ENCODE peak calls at places on chromosomes 3 and 15, in five cellular contexts. G is fibroblast of the aortic adventitia; V is IMR-90; E is T-helper 9 cell; H is activated T-helper 1 cell treated with anti-CD3 and anti-CD28 coated beads, Interleukin-12 subunit alpha, Interleukin-12 subunit beta, Interleukin-2, Interleukin-4 antibody, amounts not matched to agents 30 ng/mL and 10 ng/mL and 1 ng/mL, durations not matched to agents 14 hours and 24 hours and 36 hours. O is an unnamed sample.

GRCh38 chr3:13498354-13499060 is 18.4 kb downstream of the HDAC11 start:
- DNase-seq in V (peak; percentile 20), E (no peak), G (no peak), H (no peak), O (no peak)

GRCh38 chr3:198079771-198080520 is 119.9 kb downstream of the LMLN start:
- DNase-seq in V (peak; percentile 5), G (no peak), H (peak; percentile 16), E (peak; percentile 5), O (no peak)

GRCh38 chr3:146750196-146750595 is 145.1 kb upstream of the PLSCR5 start:
- DNase-seq in V (peak; percentile 0), H (no peak), E (no peak), G (peak; percentile 62), O (no peak)

GRCh38 chr15:57692709-57693108 is 13.8 kb upstream of the POLR2M start:
- DNase-seq in G (peak; percentile 72), H (no peak), V (peak; percentile 12), E (no peak), O (peak; percentile 15)

GRCh38 chr15:64985382-64986033 is 4.2 kb downstream of the SPG21 start:
- DNase-seq in G (peak; percentile 53), E (no peak), H (no peak), V (peak; percentile 17), O (no peak)

GRCh38 chr3:89679686-89680085 is 572.3 kb downstream of the EPHA3 start:
- DNase-seq in V (no peak), E (no peak), G (no peak), H (no peak), O (no peak)

GRCh38 chr3:105997800-105998526 is 129.2 kb upstream of the CBLB start:
- DNase-seq in E (no peak), H (no peak), G (peak; percentile 96), V (peak; percentile 95), O (peak; percentile 90)

GRCh38 chr3:194880940-194881925 is 195.6 kb downstream of the FAM43A start:
- DNase-seq in E (no peak), H (no peak), G (no peak), V (no peak), O (no peak)

GRCh38 chr3:118641608-118642007 is 393.0 kb downstream of the IGSF11 start:
- DNase-seq in H (no peak), V (no peak), E (no peak), G (no peak), O (no peak)